ENCODE peak calls at places on chromosomes 3 and 15, in eight cellular contexts. F is psoas muscle, L is fibroblast of mammary gland, P is PC-3, T is fibroblast of lung, B is skeletal muscle cell, R is IMR-90, Y is cardiac fibroblast. I is an unnamed sample.

GRCh38 chr3:28989646-28990089 is 291.2 kb upstream of the RBMS3 start:
- DNase-seq in F (no peak), L (no peak), P (peak; percentile 22), T (no peak), B (no peak), R (peak; percentile 45), Y (no peak), I (no peak)

GRCh38 chr3:165642761-165643432 is 194.3 kb downstream of the BCHE start:
- DNase-seq in F (peak; percentile 26), L (peak; percentile 97), P (peak; percentile 98), T (peak; percentile 96), B (peak; percentile 94), R (peak; percentile 98), Y (peak; percentile 97), I (peak; percentile 69)

GRCh38 chr3:160370987-160371857 is 27.8 kb downstream of the IFT80 start:
- DNase-seq in F (no peak), L (no peak), P (no peak), T (no peak), B (no peak), R (no peak), Y (no peak), I (no peak)

GRCh38 chr15:51589881-51590570 is 32.5 kb downstream of the DMXL2 start:
- DNase-seq in F (no peak), L (no peak), P (no peak), T (no peak), B (no peak), R (no peak), Y (no peak), I (no peak)

GRCh38 chr3:14317057-14317553 is 85.3 kb upstream of the SLC6A6 start:
- DNase-seq in F (no peak), L (no peak), P (peak; percentile 41), T (no peak), B (no peak), R (no peak), Y (no peak), I (peak; percentile 30)

GRCh38 chr15:33671456-33671855 is 296.8 kb upstream of the CHRM5 start:
- DNase-seq in F (no peak), L (no peak), P (no peak), T (no peak), B (no peak), R (no peak), Y (no peak), I (no peak)

GRCh38 chr3:37766220-37766605 is 95.5 kb upstream of the CTDSPL start:
- DNase-seq in F (no peak), L (no peak), P (no peak), T (no peak), B (no peak), R (no peak), Y (peak; percentile 12), I (no peak)

GRCh38 chr3:194555175-194556062 is 68.6 kb upstream of the ATP13A3 start:
- DNase-seq in F (no peak), L (no peak), P (no peak), T (no peak), B (no peak), R (no peak), Y (no peak), I (peak; percentile 21)

GRCh38 chr3:156131799-156132198 is 11.4 kb downstream of the KCNAB1 start:
- DNase-seq in F (no peak), L (no peak), P (no peak), T (no peak), B (no peak), R (no peak), Y (no peak), I (no peak)

GRCh38 chr3:139032326-139033002 is 11.7 kb upstream of the PRR23B start:
- DNase-seq in F (no peak), L (no peak), P (no peak), T (no peak), B (no peak), R (no peak), Y (no peak), I (no peak)

GRCh38 chr3:99953596-99953995 is 135.9 kb downstream of the CMSS1 start:
- DNase-seq in F (no peak), L (no peak), P (no peak), T (peak; percentile 58), B (no peak), R (no peak), Y (no peak), I (no peak)

GRCh38 chr15:57509121-57509520 is 82.6 kb upstream of the MYZAP start:
- DNase-seq in F (no peak), L (no peak), P (no peak), T (no peak), B (peak; percentile 20), R (no peak), Y (no peak), I (no peak)

GRCh38 chr15:26662226-26662750 is 110.6 kb downstream of the GABRB3 start:
- DNase-seq in F (no peak), L (no peak), P (no peak), T (no peak), B (no peak), R (no peak), Y (no peak), I (no peak)

GRCh38 chr3:190336516-190337189 is 14.4 kb upstream of the CLDN1 start:
- DNase-seq in F (no peak), L (no peak), P (no peak), T (no peak), B (no peak), R (no peak), Y (peak; percentile 48), I (no peak)

GRCh38 chr3:73433681-73434080 is 191.1 kb downstream of the PDZRN3 start:
- DNase-seq in F (no peak), L (no peak), P (no peak), T (no peak), B (no peak), R (peak; percentile 30), Y (no peak), I (no peak)

GRCh38 chr3:57791245-57791644 is 35.1 kb downstream of the SLMAP start:
- DNase-seq in F (no peak), L (no peak), P (no peak), T (no peak), B (no peak), R (peak; percentile 22), Y (peak; percentile 27), I (no peak)

GRCh38 chr3:35946857-35947514 is 307.7 kb downstream of the ARPP21 start:
- DNase-seq in F (no peak), L (no peak), P (no peak), T (no peak), B (no peak), R (no peak), Y (no peak), I (no peak)

GRCh38 chr3:170320471-170321121 is 36.9 kb upstream of the SKIL start:
- DNase-seq in F (no peak), L (no peak), P (no peak), T (peak; percentile 23), B (no peak), R (peak; percentile 24), Y (peak; percentile 10), I (no peak)

GRCh38 chr15:76059320-76060097 is at the start of gene TMEM266:
- DNase-seq in F (peak; percentile 40), L (no peak), P (peak; percentile 55), T (peak; percentile 26), B (no peak), R (peak; percentile 5), Y (peak; percentile 9), I (peak; percentile 87)

GRCh38 chr3:41598804-41599481 is 363.0 kb downstream of the ULK4 start:
- DNase-seq in F (no peak), L (peak; percentile 27), P (no peak), T (peak; percentile 43), B (no peak), R (peak; percentile 17), Y (peak; percentile 55), I (no peak)

GRCh38 chr15:96360581-96361308 is 30.2 kb downstream of the NR2F2 start:
- DNase-seq in F (no peak), L (no peak), P (no peak), T (no peak), B (no peak), R (no peak), Y (no peak), I (peak; percentile 71)
- H3K4me3 ChIP-seq in F (peak overlapping the region; percentile 56), L (peak overlapping the region; percentile 53), P (no peak overlapping the region), T (peak overlapping the region; percentile 45), B (peak overlapping the region; percentile 52), R (peak overlapping the region; percentile 43), Y (peak overlapping the region; percentile 52), I (peak overlapping the region; percentile 16)

DNA sequence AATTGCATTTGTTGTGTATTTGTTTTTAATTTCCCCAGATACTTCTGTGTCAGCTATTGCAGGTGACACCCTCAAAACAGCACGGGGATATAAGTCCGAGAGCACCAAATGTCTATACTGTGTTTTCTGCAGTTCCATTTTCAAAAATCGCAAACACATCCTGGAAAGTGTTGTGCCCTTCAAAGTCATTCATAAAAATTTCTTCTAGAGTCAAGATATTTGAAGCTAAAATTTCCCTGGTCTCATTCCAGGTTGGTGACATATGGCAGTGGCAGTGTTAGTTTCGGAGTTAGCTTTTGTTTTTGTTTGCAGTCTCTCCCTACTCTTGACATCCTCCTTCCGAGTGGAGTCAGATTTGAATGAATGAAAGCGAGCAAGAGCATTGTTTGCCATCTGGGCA is 3.2 kb upstream of the FSIP1 start:
- DNase-seq in F (no peak), L (no peak), P (peak; percentile 21), T (no peak), B (no peak), R (no peak), Y (no peak), I (no peak)
- H3K4me3 ChIP-seq in F (no peak overlapping the region), L (no peak overlapping the region), P (peak overlapping the region; percentile 97), T (no peak overlapping the region), B (no peak overlapping the region), R (no peak overlapping the region), Y (no peak overlapping the region), I (no peak overlapping the region)

GRCh38 chr15:92733090-92733933 is 77.7 kb upstream of the FAM174B start:
- DNase-seq in F (no peak), L (no peak), P (no peak), T (no peak), B (no peak), R (no peak), Y (no peak), I (no peak)

GRCh38 chr15:92733934-92734521 is 78.5 kb upstream of the FAM174B start:
- DNase-seq in F (peak; percentile 20), L (peak; percentile 32), P (no peak), T (peak; percentile 55), B (no peak), R (peak; percentile 11), Y (peak; percentile 35), I (peak; percentile 81)
- H3K4me3 ChIP-seq in F (peak overlapping the region; percentile 70), L (peak overlapping the region; percentile 59), P (peak overlapping the region; percentile 32), T (peak overlapping the region; percentile 43), B (peak overlapping the region; percentile 38), R (peak overlapping the region; percentile 45), Y (no peak overlapping the region), I (peak overlapping the region; percentile 73)

DNA sequence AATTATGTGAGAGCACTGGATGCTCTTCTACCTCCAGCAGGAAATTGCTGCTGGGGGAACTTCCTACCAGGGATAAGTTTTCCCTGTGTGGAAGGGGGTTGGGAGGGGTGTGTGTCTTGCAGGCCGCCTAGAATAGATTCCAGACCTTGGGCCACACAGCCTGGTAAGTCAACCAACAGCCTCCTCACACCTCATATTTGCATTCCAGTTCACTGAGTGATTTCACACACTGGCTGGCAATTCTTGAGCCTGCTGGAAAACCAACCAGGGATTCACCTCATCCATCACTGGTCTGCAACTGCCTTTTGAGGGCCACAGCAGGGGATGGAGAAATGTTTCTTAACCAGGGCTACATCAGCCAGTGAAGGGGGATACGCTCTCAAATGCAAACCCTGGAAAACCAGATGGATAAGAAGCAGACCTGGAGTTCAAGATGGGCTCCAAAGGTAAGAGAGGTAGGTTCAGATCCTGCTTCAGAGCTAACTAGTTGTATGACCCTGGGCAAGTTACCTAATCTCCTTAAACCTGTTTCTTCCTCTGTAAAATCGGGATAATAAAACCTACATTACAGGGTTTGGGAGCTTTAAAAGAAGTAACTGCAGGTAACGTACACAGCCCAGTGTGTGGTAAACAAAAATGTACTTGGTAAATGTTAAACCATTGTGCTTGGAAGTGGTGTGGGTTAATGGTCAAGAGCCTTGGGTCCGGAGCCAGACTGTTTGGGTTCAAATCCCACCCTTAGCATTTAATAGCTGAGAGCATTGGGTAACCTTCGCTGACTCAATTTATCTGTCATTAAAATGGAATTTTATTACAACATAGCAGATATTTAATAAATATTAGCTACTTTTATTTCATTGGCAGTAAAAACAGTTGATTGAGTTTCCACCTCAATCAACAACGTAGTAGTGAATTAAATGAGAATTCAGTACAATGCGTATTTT is 1.8 kb downstream of the FSTL1 start:
- DNase-seq in F (peak; percentile 27), L (peak; percentile 80), P (peak; percentile 72), T (peak; percentile 95), B (peak; percentile 63), R (peak; percentile 83), Y (peak; percentile 77), I (peak; percentile 91)
- H3K4me3 ChIP-seq in F (peak overlapping the region; percentile 82), L (peak overlapping the region; percentile 92), P (peak overlapping the region; percentile 81), T (peak overlapping the region; percentile 75), B (peak overlapping the region; percentile 90), R (peak overlapping the region; percentile 94), Y (peak overlapping the region; percentile 79), I (peak overlapping the region; percentile 92)

I was measured in osteoblast.